ENCODE peak calls at places on chromosomes 16 and 17, in ten cellular contexts. X is IMR-90; R is lung; Q is pancreas; V is astrocyte; N is CD8-positive, alpha-beta memory T cell; K is suprapubic skin; P is PC-3; T is heart right ventricle; H is testis. B is an unnamed sample. For H3K36me3 and H3K4me1, the result is how much of the 10 kb centered on the place peaks cover.

GRCh38 chr17:19368119-19368660 is 5.7 kb upstream of the B9D1 start:
- DNase-seq in X (peak), R (no peak), Q (no peak), V (no peak), N (no peak), K (peak), P (no peak), T (no peak), H (no peak), B (peak)

GRCh38 chr16:11023640-11024039 is 79.3 kb downstream of the CLEC16A start:
- DNase-seq in X (no peak), R (no peak), Q (no peak), V (no peak), N (no peak), K (no peak), P (no peak), T (no peak), H (no peak), B (no peak)

GRCh38 chr16:3461120-3461519 is 17.6 kb downstream of the NAA60 start:
- DNase-seq in X (no peak), R (no peak), Q (no peak), V (no peak), N (peak), K (no peak), P (no peak), T (no peak), H (no peak), B (no peak)

GRCh38 chr16:56369202-56369601 is 56.1 kb downstream of the AMFR start:
- DNase-seq in X (no peak), R (no peak), Q (no peak), V (no peak), N (no peak), K (no peak), P (no peak), T (no peak), H (no peak), B (no peak)

GRCh38 chr16:30005341-30006094 is 5.3 kb downstream of the DOC2A start:
- DNase-seq in X (peak), R (no peak), Q (peak), V (no peak), N (no peak), K (no peak), P (peak), T (no peak), H (no peak), B (no peak)

GRCh38 chr17:50708050-50709000 is 611 bp upstream of the ANKRD40 start:
- DNase-seq in X (no peak), R (no peak), Q (no peak), V (no peak), N (no peak), K (no peak), P (peak), T (no peak), H (no peak), B (no peak)

GRCh38 chr16:57112403-57113041 is 20.1 kb downstream of the CPNE2 start:
- DNase-seq in X (no peak), R (no peak), Q (no peak), V (no peak), N (no peak), K (no peak), P (no peak), T (no peak), H (no peak), B (no peak)

GRCh38 chr16:3952342-3953131 is 72.0 kb upstream of the CREBBP start:
- DNase-seq in X (no peak), R (no peak), Q (no peak), V (no peak), N (no peak), K (peak), P (no peak), T (peak), H (peak), B (no peak)

GRCh38 chr17:63699638-63700527 is at the start of gene LIMD2:
- DNase-seq in X (no peak), R (no peak), Q (peak), V (no peak), N (peak), K (peak), P (peak), T (peak), H (peak), B (no peak)

GRCh38 chr16:30092373-30093010 is 768 bp upstream of the TBX6 start:
- DNase-seq in X (peak), R (peak), Q (peak), V (peak), N (peak), K (peak), P (peak), T (peak), H (peak), B (no peak)

GRCh38 chr16:85949787-85950186 is 50.8 kb downstream of the IRF8 start:
- DNase-seq in X (no peak), R (no peak), Q (no peak), V (no peak), N (no peak), K (no peak), P (no peak), T (no peak), H (no peak), B (no peak)

GRCh38 chr16:89322381-89323119 is 105.0 kb downstream of the ZNF778 start:
- DNase-seq in X (peak), R (peak), Q (peak), V (peak), N (no peak), K (peak), P (peak), T (peak), H (no peak), B (no peak)

GRCh38 chr16:67284699-67285646 is 5.6 kb downstream of the PLEKHG4 start:
- DNase-seq in X (peak), R (peak), Q (peak), V (no peak), N (no peak), K (no peak), P (peak), T (peak), H (peak), B (no peak)

GRCh38 chr16:53546988-53547391 is 44.0 kb upstream of the AKTIP start:
- DNase-seq in X (peak), R (no peak), Q (no peak), V (no peak), N (no peak), K (no peak), P (peak), T (no peak), H (no peak), B (peak)

DNA sequence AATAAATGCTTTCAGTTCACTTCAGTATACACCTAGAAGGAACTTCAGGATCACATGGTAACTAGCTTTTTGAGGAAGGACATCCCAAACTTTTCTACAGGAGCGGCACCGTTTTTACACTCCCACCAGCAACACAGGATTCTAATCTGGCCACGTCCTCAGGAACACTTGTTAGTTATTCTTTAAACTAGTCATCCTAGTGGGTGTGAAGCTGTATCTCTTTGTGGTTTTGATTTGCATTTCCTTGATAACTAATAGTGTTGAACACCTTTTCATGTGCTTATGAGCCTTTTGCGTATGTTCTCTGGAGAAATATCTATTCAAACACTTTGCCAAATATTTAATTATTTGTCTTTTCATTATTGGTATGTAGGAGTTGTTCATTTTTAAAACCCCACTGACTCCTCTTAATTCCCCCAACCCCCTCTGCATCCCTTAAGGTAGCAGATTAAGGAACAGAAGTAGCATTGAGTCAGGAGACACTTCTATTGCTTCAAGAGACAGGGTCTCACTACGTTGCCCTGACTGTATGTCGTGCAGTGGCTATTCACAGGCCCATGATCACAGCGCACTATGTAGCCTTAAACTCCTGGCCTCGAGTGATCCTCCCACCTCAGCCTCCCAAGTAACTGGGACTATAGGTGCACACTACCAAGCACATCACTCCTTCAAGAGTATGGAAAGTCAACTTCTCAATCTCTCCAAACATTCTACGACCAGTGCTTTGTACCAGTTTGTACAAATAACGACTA is 25.4 kb downstream of the YWHAE start:
- DNase-seq in X (no peak), R (no peak), Q (no peak), V (no peak), N (no peak), K (no peak), P (no peak), T (no peak), H (no peak), B (no peak)
- H3K36me3 ChIP-seq in X (under half), R (under half), Q (under half), V (under half), N (under half), K (under half), P (under half), T (under half), H (under half), B (under half)

GRCh38 chr17:73226556-73227172 is 33.8 kb downstream of the COG1 start:
- DNase-seq in X (peak), R (no peak), Q (no peak), V (no peak), N (no peak), K (no peak), P (no peak), T (no peak), H (no peak), B (no peak)
- H3K4me1 ChIP-seq in X (under half), R (under half), Q (under half), V (under half), N (under half), K (half or more), P (under half), T (under half), H (under half), B (under half)

DNA sequence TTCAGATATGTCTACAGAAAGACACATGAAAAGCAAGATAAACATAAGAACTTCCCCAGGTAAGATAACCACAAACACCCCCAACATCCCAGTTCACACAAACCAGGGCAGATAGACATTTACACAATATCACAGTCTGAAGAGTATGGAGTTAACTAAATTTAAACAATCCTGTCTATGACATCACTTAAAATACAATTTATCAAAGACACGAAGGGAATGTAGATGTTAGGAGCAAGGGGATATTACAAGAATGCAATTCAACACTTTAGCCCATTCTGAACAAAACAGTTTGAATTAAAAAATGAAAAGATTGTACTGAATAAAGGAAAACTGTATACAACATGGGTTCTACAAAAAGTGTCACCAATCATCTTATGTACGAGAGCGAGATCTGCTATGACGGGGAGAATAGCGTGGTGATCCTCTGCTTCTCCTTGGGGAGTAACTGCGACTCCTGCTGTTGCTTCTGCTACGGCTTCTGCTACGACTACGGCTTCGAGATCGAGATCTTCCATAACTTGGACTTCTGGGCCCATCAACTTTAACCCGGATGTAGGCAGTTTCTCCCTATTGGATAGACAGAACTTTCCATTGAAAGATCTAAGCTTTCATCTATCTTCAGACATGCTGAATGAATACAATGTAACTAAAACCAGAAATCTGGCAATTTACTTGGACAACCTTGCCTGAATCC is 1.9 kb downstream of the SRSF1 start:
- DNase-seq in X (peak), R (no peak), Q (no peak), V (no peak), N (no peak), K (no peak), P (no peak), T (no peak), H (no peak), B (no peak)
- H3K4me3 ChIP-seq in X (peak), R (peak), Q (no peak), V (peak), N (peak), K (peak), P (peak), T (peak), H (no peak), B (peak)

GRCh38 chr17:46030752-46031151 is 31.7 kb downstream of the STH start:
- DNase-seq in X (no peak), R (no peak), Q (no peak), V (no peak), N (no peak), K (no peak), P (no peak), T (no peak), H (no peak), B (no peak)
- H3K36me3 ChIP-seq in X (half or more), R (half or more), Q (under half), V (half or more), N (half or more), K (half or more), P (half or more), T (half or more), H (under half), B (under half)

GRCh38 chr17:7211512-7212277 is 7.9 kb downstream of the DLG4 start:
- DNase-seq in X (no peak), R (no peak), Q (no peak), V (no peak), N (no peak), K (no peak), P (no peak), T (no peak), H (no peak), B (no peak)
- H3K4me1 ChIP-seq in X (under half), R (under half), Q (under half), V (under half), N (under half), K (under half), P (under half), T (under half), H (under half), B (under half)

B was measured in Caco-2.